ENCODE peak calls at places on chromosome 11, in four cellular contexts. V, B, Z and J are unnamed samples.

GRCh38 chr11:13354335-13354734 is 76.7 kb downstream of the BMAL1 start:
- DNase-seq in B (no peak), Z (no peak), V (no peak), J (no peak)

GRCh38 chr11:119664063-119664572 is 64.9 kb downstream of the NECTIN1 start:
- DNase-seq in B (no peak), V (no peak), Z (no peak), J (no peak)

GRCh38 chr11:18705651-18706281 is 7.2 kb downstream of the TMEM86A start:
- DNase-seq in B (peak; percentile 73), V (no peak), Z (no peak), J (peak; percentile 45)

GRCh38 chr11:81970886-81971285 is 762.8 kb downstream of the FAM181B start:
- DNase-seq in V (no peak), B (no peak), Z (no peak), J (no peak)

GRCh38 chr11:65972116-65972515 is 10.6 kb downstream of the SART1 start:
- DNase-seq in B (no peak), V (no peak), Z (no peak), J (no peak)

GRCh38 chr11:134579709-134580634 is 167.9 kb upstream of the B3GAT1 start:
- DNase-seq in B (no peak), Z (no peak), V (no peak), J (no peak)

GRCh38 chr11:86740628-86741488 is 59.5 kb upstream of the PRSS23 start:
- DNase-seq in B (no peak), Z (peak; percentile 96), V (peak; percentile 91), J (peak; percentile 15)

GRCh38 chr11:128324531-128325141 is 262.7 kb downstream of the ETS1 start:
- DNase-seq in B (no peak), Z (no peak), V (no peak), J (peak; percentile 34)

GRCh38 chr11:75703709-75704237 is 13.9 kb upstream of the MOGAT2 start:
- DNase-seq in Z (no peak), V (no peak), B (no peak), J (no peak)

GRCh38 chr11:33773399-33774355 is 643 bp downstream of the FBXO3 start:
- DNase-seq in V (no peak), Z (peak; percentile 44), B (peak; percentile 47), J (no peak)

GRCh38 chr11:128931066-128931465 is 11.6 kb downstream of the TP53AIP1 start:
- DNase-seq in Z (no peak), V (no peak), B (no peak), J (no peak)

GRCh38 chr11:23573430-23573829 is 713.2 kb upstream of the CCDC179 start:
- DNase-seq in V (no peak), B (no peak), Z (peak; percentile 39), J (no peak)

GRCh38 chr11:10770626-10771254 is 19.7 kb downstream of the CTR9 start:
- DNase-seq in B (no peak), V (no peak), Z (peak; percentile 65), J (peak; percentile 71)

GRCh38 chr11:95925011-95925410 is 1.1 kb upstream of the MTMR2 start:
- DNase-seq in V (no peak), B (no peak), Z (peak; percentile 14), J (no peak)

GRCh38 chr11:83721286-83721685 is 435.1 kb upstream of the CCDC90B start:
- DNase-seq in B (no peak), V (no peak), Z (no peak), J (no peak)
- H3K36me3 ChIP-seq in B (no peaks in the 10 kb centered on the region), V (no peaks in the 10 kb centered on the region), Z (no peaks in the 10 kb centered on the region), J (no peaks in the 10 kb centered on the region)

GRCh38 chr11:60849641-60850520 is 5.9 kb downstream of the PTGDR2 start:
- DNase-seq in B (no peak), V (no peak), Z (no peak), J (peak; percentile 21)
- H3K36me3 ChIP-seq in B (peaks cover 51% of the 10 kb centered on the region), V (peaks cover 18% of the 10 kb centered on the region), Z (peaks cover 41% of the 10 kb centered on the region), J (no peaks in the 10 kb centered on the region)

GRCh38 chr11:67255864-67256263 is 10.4 kb upstream of the GRK2 start:
- DNase-seq in Z (no peak), B (no peak), V (no peak), J (no peak)
- H3K36me3 ChIP-seq in Z (peaks cover 61% of the 10 kb centered on the region), B (peaks cover 66% of the 10 kb centered on the region), V (peaks cover 43% of the 10 kb centered on the region), J (peaks cover 19% of the 10 kb centered on the region)

GRCh38 chr11:17552392-17553248 is 5.6 kb downstream of the OTOG start:
- DNase-seq in B (no peak), Z (no peak), V (no peak), J (no peak)
- H3K36me3 ChIP-seq in B (no peaks in the 10 kb centered on the region), Z (no peaks in the 10 kb centered on the region), V (no peaks in the 10 kb centered on the region), J (no peaks in the 10 kb centered on the region)

DNA sequence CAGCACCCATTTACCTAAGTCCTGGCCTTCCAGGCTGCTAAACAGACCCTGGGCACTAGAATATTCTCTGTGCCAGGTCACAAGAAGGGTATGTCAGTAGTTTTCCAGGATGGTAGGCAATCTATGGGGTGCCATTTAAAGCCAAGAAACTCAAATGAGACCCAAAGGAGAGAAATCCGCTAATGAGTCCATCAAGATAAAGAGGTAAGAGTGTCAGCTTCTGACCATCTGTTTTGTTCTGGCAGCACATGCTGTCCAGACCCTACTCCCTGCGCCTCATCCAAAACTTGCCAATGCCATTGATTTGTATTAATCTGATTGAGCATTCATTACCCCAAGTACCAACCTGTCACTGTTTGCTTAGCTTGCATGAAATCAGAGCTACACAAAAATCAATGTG is 229.1 kb downstream of the BLID start:
- DNase-seq in Z (no peak), V (no peak), B (no peak), J (no peak)
- H3K36me3 ChIP-seq in Z (no peaks in the 10 kb centered on the region), V (no peaks in the 10 kb centered on the region), B (no peaks in the 10 kb centered on the region), J (no peaks in the 10 kb centered on the region)